ENCODE peak calls at places on chromosomes 1 and 21, in six cellular contexts. One of them, this sample, is unnamed. For H3K4me1, the result is how much of the 10 kb centered on the place peaks cover.

GRCh38 chr1:183685112-183685713 is 32.1 kb upstream of the APOBEC4 start:
- DNase-seq in heart left ventricle: no peak
- DNase-seq in foreskin keratinocyte: no peak
- DNase-seq in tibial nerve: peak
- DNase-seq in A549: peak
- DNase-seq in suprapubic skin: no peak
- DNase-seq in this sample: no peak

GRCh38 chr1:185733818-185734709 is at the start of gene HMCN1:
- DNase-seq in heart left ventricle: peak
- DNase-seq in foreskin keratinocyte: no peak
- DNase-seq in tibial nerve: peak
- DNase-seq in A549: peak
- DNase-seq in suprapubic skin: peak
- DNase-seq in this sample: peak

GRCh38 chr1:203017061-203017460 is 9.2 kb upstream of the PPFIA4 start:
- DNase-seq in heart left ventricle: no peak
- DNase-seq in foreskin keratinocyte: no peak
- DNase-seq in tibial nerve: no peak
- DNase-seq in A549: no peak
- DNase-seq in suprapubic skin: no peak
- DNase-seq in this sample: no peak

GRCh38 chr1:59549067-59549837 is 252.4 kb downstream of the FGGY start:
- DNase-seq in heart left ventricle: no peak
- DNase-seq in foreskin keratinocyte: no peak
- DNase-seq in tibial nerve: no peak
- DNase-seq in A549: no peak
- DNase-seq in suprapubic skin: no peak
- DNase-seq in this sample: no peak

GRCh38 chr1:50775740-50776139 is 184.3 kb downstream of the FAF1 start:
- DNase-seq in heart left ventricle: no peak
- DNase-seq in foreskin keratinocyte: no peak
- DNase-seq in tibial nerve: no peak
- DNase-seq in A549: no peak
- DNase-seq in suprapubic skin: no peak
- DNase-seq in this sample: no peak

GRCh38 chr1:114094303-114094663 is 59.4 kb downstream of the SYT6 start:
- DNase-seq in heart left ventricle: no peak
- DNase-seq in foreskin keratinocyte: no peak
- DNase-seq in tibial nerve: peak
- DNase-seq in A549: no peak
- DNase-seq in suprapubic skin: no peak
- DNase-seq in this sample: no peak

GRCh38 chr1:26789953-26790352 is 2.2 kb downstream of the PIGV start:
- DNase-seq in heart left ventricle: no peak
- DNase-seq in foreskin keratinocyte: no peak
- DNase-seq in tibial nerve: no peak
- DNase-seq in A549: no peak
- DNase-seq in suprapubic skin: no peak
- DNase-seq in this sample: no peak

GRCh38 chr1:111745670-111746613 is 6.7 kb upstream of the INKA2 start:
- DNase-seq in heart left ventricle: no peak
- DNase-seq in foreskin keratinocyte: no peak
- DNase-seq in tibial nerve: no peak
- DNase-seq in A549: no peak
- DNase-seq in suprapubic skin: no peak
- DNase-seq in this sample: no peak

GRCh38 chr1:226625832-226626576 is 77.4 kb downstream of the STUM start:
- DNase-seq in heart left ventricle: no peak
- DNase-seq in foreskin keratinocyte: no peak
- DNase-seq in tibial nerve: no peak
- DNase-seq in A549: no peak
- DNase-seq in suprapubic skin: peak
- DNase-seq in this sample: peak

GRCh38 chr1:111792249-111792648 is 36.5 kb downstream of the DDX20 start:
- DNase-seq in heart left ventricle: no peak
- DNase-seq in foreskin keratinocyte: no peak
- DNase-seq in tibial nerve: no peak
- DNase-seq in A549: no peak
- DNase-seq in suprapubic skin: no peak
- DNase-seq in this sample: no peak

GRCh38 chr1:33119050-33119449 is 38.1 kb downstream of the AZIN2 start:
- DNase-seq in heart left ventricle: no peak
- DNase-seq in foreskin keratinocyte: no peak
- DNase-seq in tibial nerve: no peak
- DNase-seq in A549: no peak
- DNase-seq in suprapubic skin: no peak
- DNase-seq in this sample: no peak

GRCh38 chr1:26889580-26890466 is at the start of gene GPN2:
- DNase-seq in heart left ventricle: peak
- DNase-seq in foreskin keratinocyte: no peak
- DNase-seq in tibial nerve: peak
- DNase-seq in A549: peak
- DNase-seq in suprapubic skin: peak
- DNase-seq in this sample: peak

GRCh38 chr21:42594616-42595280 is 58.7 kb upstream of the PDE9A start:
- DNase-seq in heart left ventricle: no peak
- DNase-seq in foreskin keratinocyte: no peak
- DNase-seq in tibial nerve: no peak
- DNase-seq in A549: no peak
- DNase-seq in suprapubic skin: no peak
- DNase-seq in this sample: no peak

GRCh38 chr1:30395631-30396030 is 327.8 kb downstream of the MATN1 start:
- DNase-seq in heart left ventricle: no peak
- DNase-seq in foreskin keratinocyte: no peak
- DNase-seq in tibial nerve: no peak
- DNase-seq in A549: no peak
- DNase-seq in suprapubic skin: no peak
- DNase-seq in this sample: no peak

GRCh38 chr1:79043506-79043905 is 37.0 kb upstream of the ADGRL4 start:
- DNase-seq in heart left ventricle: no peak
- DNase-seq in foreskin keratinocyte: no peak
- DNase-seq in tibial nerve: no peak
- DNase-seq in A549: no peak
- DNase-seq in suprapubic skin: no peak
- DNase-seq in this sample: no peak

GRCh38 chr1:151175910-151176309 is at the start of gene TMOD4:
- DNase-seq in heart left ventricle: no peak
- DNase-seq in foreskin keratinocyte: no peak
- DNase-seq in tibial nerve: no peak
- DNase-seq in A549: peak
- DNase-seq in suprapubic skin: no peak
- DNase-seq in this sample: peak

GRCh38 chr1:58576727-58577675 is at the start of gene TACSTD2:
- DNase-seq in heart left ventricle: no peak
- DNase-seq in foreskin keratinocyte: peak
- DNase-seq in tibial nerve: no peak
- DNase-seq in A549: no peak
- DNase-seq in suprapubic skin: peak
- DNase-seq in this sample: peak

GRCh38 chr1:102833171-102833570 is 275.2 kb downstream of the COL11A1 start:
- DNase-seq in heart left ventricle: no peak
- DNase-seq in foreskin keratinocyte: peak
- DNase-seq in tibial nerve: no peak
- DNase-seq in A549: no peak
- DNase-seq in suprapubic skin: no peak
- DNase-seq in this sample: no peak

GRCh38 chr1:35364732-35365131 is 96.2 kb downstream of the ZMYM4 start:
- DNase-seq in heart left ventricle: no peak
- DNase-seq in foreskin keratinocyte: no peak
- DNase-seq in tibial nerve: no peak
- DNase-seq in A549: no peak
- DNase-seq in suprapubic skin: no peak
- DNase-seq in this sample: no peak

GRCh38 chr1:46509414-46509813 is 19.8 kb downstream of the DMBX1 start:
- DNase-seq in heart left ventricle: no peak
- DNase-seq in foreskin keratinocyte: no peak
- DNase-seq in tibial nerve: no peak
- DNase-seq in A549: no peak
- DNase-seq in suprapubic skin: no peak
- DNase-seq in this sample: no peak

GRCh38 chr1:55443175-55443933 is 228.2 kb upstream of the USP24 start:
- DNase-seq in heart left ventricle: peak
- DNase-seq in foreskin keratinocyte: peak
- DNase-seq in tibial nerve: peak
- DNase-seq in A549: peak
- DNase-seq in suprapubic skin: peak
- DNase-seq in this sample: no peak

GRCh38 chr1:203607169-203607873 is 19.3 kb upstream of the ATP2B4 start:
- DNase-seq in heart left ventricle: no peak
- DNase-seq in foreskin keratinocyte: peak
- DNase-seq in tibial nerve: peak
- DNase-seq in A549: peak
- DNase-seq in suprapubic skin: no peak
- DNase-seq in this sample: peak

GRCh38 chr1:7230121-7230895 is 445.1 kb downstream of the CAMTA1 start:
- DNase-seq in heart left ventricle: no peak
- DNase-seq in foreskin keratinocyte: no peak
- DNase-seq in tibial nerve: no peak
- DNase-seq in A549: no peak
- DNase-seq in suprapubic skin: no peak
- DNase-seq in this sample: peak

DNA sequence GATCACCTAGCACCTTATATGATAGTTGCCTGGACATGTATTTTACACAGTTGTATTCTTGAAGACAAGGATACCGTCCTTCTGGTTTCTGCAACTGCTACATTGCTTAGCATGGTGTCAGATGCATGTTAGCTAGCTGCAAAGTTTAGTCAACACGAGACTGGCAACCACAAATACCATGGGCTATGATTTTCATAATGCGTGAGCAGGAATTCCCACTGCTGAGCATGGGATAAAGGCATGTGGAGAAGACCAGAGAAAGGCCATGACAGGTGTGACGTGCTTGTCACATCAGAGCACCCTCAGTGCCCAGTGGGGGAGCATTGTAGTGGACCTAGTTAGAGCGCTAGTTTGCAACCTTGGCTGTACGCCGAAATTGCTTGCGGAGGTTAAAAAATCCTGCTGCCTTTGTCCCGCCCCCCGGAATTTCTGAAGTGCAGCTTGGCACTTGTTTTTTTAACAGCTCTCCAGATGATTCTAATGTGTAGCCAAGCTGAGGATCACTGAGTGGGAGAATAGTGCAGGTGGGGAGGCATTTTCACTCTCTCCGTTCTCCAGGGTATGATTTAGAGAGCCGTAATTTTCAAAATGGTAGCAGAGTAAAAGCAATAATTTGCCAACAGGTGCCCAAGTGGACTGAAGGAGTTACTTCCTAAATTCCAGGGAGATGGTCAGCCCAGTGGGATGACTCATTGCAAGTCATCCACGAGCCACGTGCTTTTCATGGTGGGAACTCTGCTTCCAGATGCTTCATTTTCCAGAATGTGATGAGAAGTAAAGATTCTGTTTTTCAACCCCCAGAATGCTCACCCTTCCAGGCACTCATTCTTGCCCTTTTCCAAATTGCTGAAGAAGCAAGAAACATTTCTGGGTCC is 81.0 kb downstream of the CNIH3 start:
- DNase-seq in heart left ventricle: no peak
- DNase-seq in foreskin keratinocyte: no peak
- DNase-seq in tibial nerve: no peak
- DNase-seq in A549: no peak
- DNase-seq in suprapubic skin: no peak
- DNase-seq in this sample: no peak
- TF ChIP-seq CTCF in heart left ventricle: no peak
- TF ChIP-seq CTCF in foreskin keratinocyte: no peak
- TF ChIP-seq CTCF in tibial nerve: no peak
- TF ChIP-seq CTCF in A549: no peak
- TF ChIP-seq CTCF in suprapubic skin: no peak
- TF ChIP-seq CTCF in this sample: no peak

DNA sequence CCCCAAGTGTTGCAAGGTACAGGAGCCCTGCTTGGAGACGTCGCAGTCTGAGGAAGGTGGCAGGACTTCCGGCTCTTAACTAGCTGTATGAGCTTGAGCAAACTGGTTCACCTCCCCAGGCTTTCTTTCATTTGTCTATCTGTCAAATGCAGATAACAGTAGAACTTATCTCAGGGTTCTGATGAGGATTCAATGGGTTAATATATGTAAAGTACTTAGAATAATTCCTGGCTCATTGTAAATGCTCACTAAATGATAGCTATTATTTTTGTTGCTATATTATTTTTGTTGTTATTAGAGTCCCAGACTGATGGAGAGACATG is 108.5 kb upstream of the IPO9 start:
- DNase-seq in heart left ventricle: no peak
- DNase-seq in foreskin keratinocyte: no peak
- DNase-seq in tibial nerve: no peak
- DNase-seq in A549: no peak
- DNase-seq in suprapubic skin: no peak
- DNase-seq in this sample: no peak
- H3K4me1 ChIP-seq in heart left ventricle: under half
- H3K4me1 ChIP-seq in foreskin keratinocyte: under half
- H3K4me1 ChIP-seq in tibial nerve: half or more
- H3K4me1 ChIP-seq in A549: under half
- H3K4me1 ChIP-seq in suprapubic skin: half or more
- H3K4me1 ChIP-seq in this sample: under half

GRCh38 chr1:223714421-223714724 is 2.0 kb downstream of the CAPN2 start:
- DNase-seq in heart left ventricle: no peak
- DNase-seq in foreskin keratinocyte: no peak
- DNase-seq in tibial nerve: no peak
- DNase-seq in A549: no peak
- DNase-seq in suprapubic skin: no peak
- DNase-seq in this sample: no peak

GRCh38 chr1:223715710-223716103 is 3.4 kb downstream of the CAPN2 start:
- DNase-seq in heart left ventricle: no peak
- DNase-seq in foreskin keratinocyte: no peak
- DNase-seq in tibial nerve: no peak
- DNase-seq in A549: no peak
- DNase-seq in suprapubic skin: no peak
- DNase-seq in this sample: no peak

GRCh38 chr1:223713546-223714420 is 1.4 kb downstream of the CAPN2 start:
- DNase-seq in heart left ventricle: no peak
- DNase-seq in foreskin keratinocyte: no peak
- DNase-seq in tibial nerve: no peak
- DNase-seq in A549: no peak
- DNase-seq in suprapubic skin: no peak
- DNase-seq in this sample: no peak

GRCh38 chr1:223716302-223716862 is 4.0 kb downstream of the CAPN2 start:
- DNase-seq in heart left ventricle: no peak
- DNase-seq in foreskin keratinocyte: no peak
- DNase-seq in tibial nerve: no peak
- DNase-seq in A549: no peak
- DNase-seq in suprapubic skin: no peak
- DNase-seq in this sample: peak

GRCh38 chr1:223714849-223715709 is 2.7 kb downstream of the CAPN2 start:
- DNase-seq in heart left ventricle: no peak
- DNase-seq in foreskin keratinocyte: peak
- DNase-seq in tibial nerve: no peak
- DNase-seq in A549: peak
- DNase-seq in suprapubic skin: no peak
- DNase-seq in this sample: no peak
- TF ChIP-seq CTCF in heart left ventricle: no peak
- TF ChIP-seq CTCF in foreskin keratinocyte: peak
- TF ChIP-seq CTCF in tibial nerve: no peak
- TF ChIP-seq CTCF in A549: no peak
- TF ChIP-seq CTCF in suprapubic skin: no peak
- TF ChIP-seq CTCF in this sample: no peak

DNA sequence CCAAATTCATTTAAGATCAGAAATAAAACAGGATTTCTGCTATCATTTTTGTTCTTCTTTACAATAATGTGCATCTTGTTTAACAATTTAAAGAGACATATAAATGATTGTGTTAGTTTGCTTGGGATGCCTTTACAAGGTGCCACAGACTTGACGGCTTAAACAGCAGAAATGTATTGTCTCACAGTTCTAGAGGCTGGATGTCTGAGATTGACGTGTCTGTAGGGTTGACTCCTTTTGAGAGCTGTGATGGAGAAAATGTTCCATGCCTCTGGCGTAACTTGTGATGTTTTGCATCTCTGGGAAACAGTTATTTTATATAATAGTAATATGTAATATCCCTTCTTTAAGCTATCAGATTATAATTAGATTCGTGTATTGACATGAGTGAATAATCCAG is 1091.6 kb upstream of the PRMT6 start:
- DNase-seq in heart left ventricle: no peak
- DNase-seq in foreskin keratinocyte: no peak
- DNase-seq in tibial nerve: no peak
- DNase-seq in A549: no peak
- DNase-seq in suprapubic skin: no peak
- DNase-seq in this sample: no peak
- H3K4me1 ChIP-seq in heart left ventricle: under half
- H3K4me1 ChIP-seq in foreskin keratinocyte: under half
- H3K4me1 ChIP-seq in tibial nerve: under half
- H3K4me1 ChIP-seq in A549: under half
- H3K4me1 ChIP-seq in suprapubic skin: under half
- H3K4me1 ChIP-seq in this sample: under half